ENCODE peak calls at places on chromosomes 12 and 14, in six cellular contexts. V is H1, D is K562, T is GM12892, M is GM12878, W is HepG2. F is an unnamed sample.

GRCh38 chr12:79451988-79452387 is 238.8 kb downstream of the PAWR start:
- DNase-seq in M (no peak), V (no peak), D (no peak), W (peak; percentile 31), T (no peak), F (no peak)

GRCh38 chr12:34403706-34404376 is 381.5 kb downstream of the ALG10 start:
- DNase-seq in M (no peak), W (no peak), T (no peak), V (no peak), D (peak; percentile 0), F (no peak)

GRCh38 chr14:88993946-88994345 is 169.5 kb downstream of the TTC8 start:
- DNase-seq in T (no peak), W (no peak), M (no peak), V (no peak), D (no peak), F (no peak)

GRCh38 chr12:53973093-53974042 is at the start of gene HOXC11:
- DNase-seq in V (no peak), D (no peak), W (no peak), M (no peak), T (no peak), F (no peak)

GRCh38 chr14:77965919-77966435 is 166.1 kb downstream of the ADCK1 start:
- DNase-seq in D (peak; percentile 20), W (peak; percentile 27), V (peak; percentile 10), M (peak; percentile 8), T (peak; percentile 40), F (peak; percentile 53)

GRCh38 chr12:25063873-25064598 is 115.1 kb upstream of the BCAT1 start:
- DNase-seq in W (no peak), V (no peak), T (no peak), D (no peak), M (no peak), F (no peak)

GRCh38 chr12:52798671-52799497 is 3.0 kb upstream of the KRT3 start:
- DNase-seq in M (no peak), V (no peak), W (no peak), D (no peak), T (no peak), F (no peak)

GRCh38 chr12:4610481-4610880 is 38.4 kb downstream of the AKAP3 start:
- DNase-seq in V (no peak), D (no peak), M (no peak), W (no peak), T (no peak), F (no peak)

GRCh38 chr12:10739157-10740118 is 16.3 kb upstream of the YBX3 start:
- DNase-seq in M (no peak), D (no peak), W (no peak), V (no peak), T (no peak), F (no peak)

GRCh38 chr12:79161249-79161934 is 296.8 kb downstream of the SYT1 start:
- DNase-seq in M (no peak), W (no peak), V (no peak), D (no peak), T (no peak), F (no peak)

GRCh38 chr12:19894803-19895202 is 455.5 kb downstream of the AEBP2 start:
- DNase-seq in W (no peak), V (no peak), T (no peak), D (no peak), M (peak; percentile 83), F (no peak)

GRCh38 chr14:99037777-99038176 is 234.2 kb downstream of the BCL11B start:
- DNase-seq in W (no peak), V (no peak), T (no peak), M (no peak), D (no peak), F (no peak)

GRCh38 chr12:20438307-20438779 is 70.0 kb downstream of the PDE3A start:
- DNase-seq in M (no peak), T (no peak), V (no peak), D (no peak), W (no peak), F (no peak)

GRCh38 chr14:36570065-36570464 is 12.3 kb downstream of the NKX2-8 start:
- DNase-seq in V (no peak), M (no peak), T (no peak), W (no peak), D (no peak), F (no peak)

GRCh38 chr12:103771466-103771865 is 69.6 kb downstream of the NT5DC3 start:
- DNase-seq in V (peak; percentile 38), M (no peak), T (no peak), W (peak; percentile 42), D (peak; percentile 32), F (no peak)

GRCh38 chr14:80538633-80539375 is 327.5 kb upstream of the DIO2 start:
- DNase-seq in M (no peak), D (no peak), V (no peak), W (peak; percentile 11), T (no peak), F (no peak)

GRCh38 chr12:79300199-79300568 is 390.6 kb downstream of the PAWR start:
- DNase-seq in W (peak; percentile 72), M (no peak), V (no peak), D (no peak), T (no peak), F (no peak)

GRCh38 chr14:94143239-94143638 is 13.8 kb upstream of the IFI27L2 start:
- DNase-seq in M (no peak), T (no peak), D (no peak), W (peak; percentile 28), V (no peak), F (no peak)

GRCh38 chr14:52351561-52352491 is 37.7 kb downstream of the PTGER2 start:
- DNase-seq in W (no peak), M (peak; percentile 19), T (no peak), D (no peak), V (no peak), F (no peak)

GRCh38 chr12:113298861-113299545 is 35.9 kb downstream of the SLC8B1 start:
- DNase-seq in T (no peak), D (no peak), M (no peak), V (no peak), W (no peak), F (no peak)
- TF ChIP-seq POLR2A in T (no peak), D (no peak), M (no peak), V (no peak), W (no peak), F (no peak)

GRCh38 chr12:51270847-51271518 is 768 bp upstream of the SMAGP start:
- DNase-seq in M (no peak), D (no peak), T (no peak), W (peak; percentile 56), V (no peak), F (no peak)
- TF ChIP-seq TAF1 in M (no peak), D (no peak), T (no peak), W (no peak), V (no peak), F (no peak)

GRCh38 chr14:101927859-101928258 is 36.5 kb upstream of the DYNC1H1 start:
- DNase-seq in T (no peak), M (no peak), D (peak; percentile 80), W (no peak), V (no peak), F (no peak)
- TF ChIP-seq POLR2A in T (no peak), M (no peak), D (no peak), W (no peak), V (no peak), F (no peak)

GRCh38 chr12:13173537-13173936 is 23.0 kb upstream of the EMP1 start:
- DNase-seq in W (no peak), D (no peak), M (peak; percentile 80), T (peak; percentile 36), V (no peak), F (peak; percentile 27)
- TF ChIP-seq TAF1 in W (no peak), D (no peak), M (no peak), T (no peak), V (no peak), F (no peak)

DNA sequence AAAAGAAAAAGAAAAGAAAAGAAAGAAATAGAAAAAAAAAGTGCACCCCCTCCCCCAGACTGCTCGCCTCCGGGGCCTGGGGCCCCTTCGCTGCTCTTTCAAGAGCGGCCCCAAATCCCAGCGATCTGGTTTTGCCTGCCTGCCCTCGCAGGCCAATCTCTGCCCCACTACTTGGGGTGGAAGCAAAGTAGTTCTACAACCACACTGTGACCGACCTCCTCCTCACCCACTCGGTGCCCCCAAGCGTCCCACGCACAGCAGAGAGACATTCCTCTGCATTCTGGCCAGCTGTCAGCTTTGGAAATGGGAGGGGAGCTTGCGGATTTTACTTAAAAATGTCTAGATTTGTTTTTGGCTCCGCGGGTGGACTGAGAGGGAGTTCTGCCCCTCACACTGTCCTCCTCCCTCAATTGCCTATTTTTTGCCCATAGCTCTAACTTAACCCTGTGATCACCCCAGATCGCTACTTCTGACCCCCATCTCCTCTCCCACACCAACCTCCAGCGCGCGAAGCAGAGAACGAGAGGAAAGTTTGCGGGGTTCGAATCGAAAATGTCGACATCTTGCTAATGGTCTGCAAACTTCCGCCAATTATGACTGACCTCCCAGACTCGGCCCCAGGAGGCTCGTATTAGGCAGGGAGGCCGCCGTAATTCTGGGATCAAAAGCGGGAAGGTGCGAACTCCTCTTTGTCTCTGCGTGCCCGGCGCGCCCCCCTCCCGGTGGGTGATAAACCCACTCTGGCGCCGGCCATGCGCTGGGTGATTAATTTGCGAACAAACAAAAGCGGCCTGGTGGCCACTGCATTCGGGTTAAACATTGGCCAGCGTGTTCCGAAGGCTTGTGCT is 2.7 kb upstream of the TBX3 start:
- DNase-seq in W (no peak), V (no peak), T (no peak), D (no peak), M (no peak), F (no peak)
- TF ChIP-seq POLR2A in W (no peak), V (no peak), T (no peak), D (no peak), M (no peak), F (no peak)

DNA sequence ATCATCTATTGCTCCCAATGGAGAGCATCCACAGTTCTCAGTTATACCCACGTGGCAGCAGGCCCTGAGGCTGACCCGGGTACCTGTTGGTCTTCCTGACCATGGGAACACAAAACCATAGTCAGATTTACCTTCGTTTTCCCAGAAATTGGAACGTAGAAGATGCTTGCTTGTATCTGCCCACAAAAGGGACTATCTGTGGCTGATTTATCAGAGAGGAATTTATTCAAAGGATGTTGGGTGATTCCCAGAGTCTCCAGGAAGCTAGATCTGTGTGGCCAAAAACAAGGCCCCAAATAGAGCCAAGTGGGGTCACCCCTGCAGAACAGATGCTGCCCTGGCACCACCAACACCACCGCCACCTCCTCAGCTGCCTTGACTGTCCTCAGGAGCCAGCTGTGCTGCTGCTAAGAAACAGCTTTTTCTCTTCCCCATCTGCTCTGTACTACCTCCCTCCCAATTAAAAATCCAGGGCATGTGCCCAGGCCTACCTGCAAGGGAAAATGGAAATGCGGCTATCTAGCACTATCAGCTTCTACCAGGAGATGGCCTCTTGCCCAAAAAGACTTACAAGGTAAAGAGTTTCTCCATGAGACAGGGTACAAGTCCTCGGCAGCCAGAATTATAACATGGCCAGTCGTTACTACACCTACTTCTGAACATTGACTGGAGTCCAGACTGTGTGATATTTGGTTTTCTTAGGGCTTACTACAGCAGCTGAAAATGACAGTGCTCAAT is 128.6 kb upstream of the PLEKHG7 start:
- DNase-seq in D (no peak), W (peak; percentile 15), T (no peak), V (no peak), M (no peak), F (no peak)
- TF ChIP-seq TAF1 in D (no peak), W (no peak), T (no peak), V (no peak), M (no peak), F (no peak)

GRCh38 chr12:112979281-112979680 is 962 bp downstream of the OAS2 start:
- DNase-seq in D (no peak), M (peak; percentile 38), W (no peak), T (no peak), V (no peak), F (no peak)
- TF ChIP-seq POLR2A in D (no peak), M (peak; percentile 60), W (no peak), T (peak; percentile 64), V (no peak), F (peak; percentile 52)

GRCh38 chr12:121769831-121770301 is 23.6 kb downstream of the RHOF start:
- DNase-seq in W (peak; percentile 77), T (no peak), D (no peak), M (no peak), V (no peak), F (no peak)
- TF ChIP-seq TAF1 in W (peak; percentile 20), T (no peak), D (no peak), M (no peak), V (no peak), F (no peak)